ENCODE peak calls at places on chromosomes 16 and 17, in five cellular contexts. T is heart right ventricle, G is NB4, C is cardiac fibroblast, V is astrocyte of the cerebellum. X is an unnamed sample.

GRCh38 chr17:76623271-76624146 is 20.0 kb downstream of the ST6GALNAC1 start:
- DNase-seq in T (peak), G (peak), C (peak), V (peak), X (no peak)

GRCh38 chr16:82044585-82044911 is 9.5 kb downstream of the HSD17B2 start:
- DNase-seq in T (no peak), G (no peak), C (no peak), V (no peak), X (no peak)

GRCh38 chr17:45101546-45101882 is 30.8 kb downstream of the PLCD3 start:
- DNase-seq in T (no peak), G (no peak), C (no peak), V (no peak), X (no peak)

GRCh38 chr16:86621966-86622365 is 43.6 kb downstream of the FOXL1 start:
- DNase-seq in T (no peak), G (no peak), C (no peak), V (no peak), X (no peak)

GRCh38 chr16:66412182-66412581 is 14.9 kb upstream of the BEAN1 start:
- DNase-seq in T (no peak), G (no peak), C (no peak), V (no peak), X (no peak)

GRCh38 chr16:57592591-57593003 is 35.8 kb upstream of the ADGRG1 start:
- DNase-seq in T (no peak), G (peak), C (no peak), V (no peak), X (no peak)

GRCh38 chr17:52148969-52149351 is 9.6 kb downstream of the CA10 start:
- DNase-seq in T (no peak), G (no peak), C (no peak), V (no peak), X (no peak)

GRCh38 chr17:50264263-50265113 is 9.8 kb upstream of the TMEM92 start:
- DNase-seq in T (no peak), G (no peak), C (no peak), V (no peak), X (no peak)

GRCh38 chr16:25988089-25988488 is 296.3 kb downstream of the HS3ST4 start:
- DNase-seq in T (no peak), G (no peak), C (no peak), V (no peak), X (no peak)

GRCh38 chr17:4232168-4232813 is 31.5 kb downstream of the ANKFY1 start:
- DNase-seq in T (no peak), G (peak), C (peak), V (peak), X (no peak)

GRCh38 chr16:49969356-49970030 is 55.5 kb upstream of the CNEP1R1 start:
- DNase-seq in T (no peak), G (no peak), C (peak), V (no peak), X (no peak)

GRCh38 chr17:66354472-66354871 is 52.1 kb downstream of the PRKCA start:
- DNase-seq in T (no peak), G (no peak), C (no peak), V (no peak), X (no peak)

GRCh38 chr17:66355510-66355909 is 53.1 kb downstream of the PRKCA start:
- DNase-seq in T (no peak), G (no peak), C (no peak), V (no peak), X (no peak)

GRCh38 chr17:66354981-66355380 is 52.6 kb downstream of the PRKCA start:
- DNase-seq in T (no peak), G (no peak), C (peak), V (no peak), X (no peak)

GRCh38 chr17:66359351-66359750 is 56.9 kb downstream of the PRKCA start:
- DNase-seq in T (no peak), G (no peak), C (no peak), V (no peak), X (no peak)

DNA sequence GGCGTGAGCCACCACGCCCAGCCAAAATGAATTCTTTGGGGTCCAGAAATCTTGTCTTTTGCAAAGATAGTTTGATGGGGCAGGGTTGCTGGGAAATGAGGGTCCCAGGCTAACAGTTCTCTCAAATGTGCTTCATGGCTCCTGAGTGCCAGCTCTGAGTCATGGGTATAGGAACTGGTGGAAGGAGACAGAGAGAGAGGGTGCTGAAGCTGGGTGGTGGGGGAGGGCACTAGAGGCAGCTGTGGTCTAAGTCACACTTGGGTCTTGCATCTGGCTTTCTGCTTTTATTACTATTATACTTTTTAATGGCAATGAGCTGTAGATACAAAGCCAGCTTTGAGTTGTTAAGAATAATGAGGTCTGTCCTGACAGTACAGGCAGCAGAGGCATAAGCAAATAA is 54.6 kb downstream of the PRKCA start:
- DNase-seq in T (no peak), G (peak), C (no peak), V (no peak), X (no peak)
- TF ChIP-seq CTCF in T (no peak), G (no peak), C (no peak), V (no peak), X (no peak)

DNA sequence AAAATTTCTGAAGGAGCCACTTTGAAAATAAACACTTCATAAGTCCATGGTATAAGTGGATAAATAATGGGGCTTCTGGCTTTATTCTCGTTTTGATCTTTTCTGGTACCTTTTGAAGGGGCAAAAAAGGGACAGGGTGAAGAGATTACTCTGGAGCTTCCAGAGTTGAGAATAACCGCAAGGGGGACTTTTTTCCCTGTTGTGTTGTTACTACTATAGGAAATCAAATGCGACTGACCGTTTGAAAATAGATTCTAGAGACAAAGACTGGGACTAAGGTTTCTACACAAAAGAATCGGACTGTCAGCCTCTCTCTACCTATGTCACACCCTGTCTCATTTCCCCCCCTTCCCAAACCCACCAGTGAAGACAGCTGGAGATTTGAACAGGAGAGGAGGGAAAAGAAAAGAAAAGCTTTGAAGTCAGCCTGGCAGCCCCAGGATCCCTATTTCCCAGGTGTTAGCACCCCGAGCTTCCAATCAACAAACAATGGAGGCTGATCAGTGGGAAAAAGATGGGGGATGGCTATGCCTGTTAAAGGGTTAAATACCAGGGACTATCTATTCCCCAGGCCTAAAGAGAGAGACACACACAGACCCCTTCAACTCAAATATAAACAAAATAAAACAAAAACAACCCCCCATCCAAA is 8.3 kb downstream of the HOXB4 start:
- DNase-seq in T (no peak), G (no peak), C (no peak), V (no peak), X (no peak)
- H3K4me3 ChIP-seq in T (no peak), G (no peak), C (no peak), V (peak), X (peak)

DNA sequence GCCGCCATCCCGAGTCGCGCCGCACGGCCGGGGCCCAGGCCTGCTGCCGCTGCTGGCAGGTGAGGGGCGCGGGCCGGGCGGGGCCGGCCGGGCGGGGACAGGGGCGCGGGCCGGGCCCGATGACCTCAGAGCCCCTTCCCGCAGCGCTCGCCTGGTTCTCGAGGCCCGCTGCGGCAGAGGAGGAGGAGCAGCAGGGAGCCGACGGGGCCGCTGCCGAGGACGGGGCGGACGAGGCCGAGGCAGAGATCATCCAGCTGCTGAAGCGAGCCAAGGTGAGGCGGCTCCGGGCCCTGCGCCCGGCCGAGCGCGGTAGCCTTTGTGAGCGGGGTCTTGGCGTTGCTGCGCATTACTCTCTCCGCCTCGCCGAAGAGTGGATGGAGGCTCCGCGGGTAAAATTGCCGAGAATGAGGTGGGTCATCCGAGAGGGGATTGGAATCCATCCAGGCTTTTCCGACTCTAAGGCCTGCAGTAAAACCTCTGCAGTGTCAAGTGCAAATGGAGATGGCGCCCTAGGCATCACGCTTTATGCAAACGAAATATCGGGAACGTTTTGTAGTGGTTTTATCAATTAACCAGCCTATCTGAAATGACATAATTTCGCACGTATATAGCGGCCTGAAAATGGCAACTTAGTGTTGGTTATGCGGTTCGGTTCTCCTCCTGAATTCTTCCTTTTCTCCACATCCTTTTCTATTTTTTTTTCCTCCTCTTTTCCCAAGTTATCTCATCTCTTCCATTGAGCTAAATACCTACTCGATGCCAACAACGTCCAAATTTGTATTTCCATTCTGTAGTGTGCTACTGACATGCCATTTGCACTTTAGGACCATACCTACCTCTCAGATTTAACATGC is 577 bp downstream of the TTC19 start:
- DNase-seq in T (peak), G (peak), C (peak), V (no peak), X (no peak)
- TF ChIP-seq CTCF in T (no peak), G (peak), C (no peak), V (no peak), X (no peak)

GRCh38 chr17:81285894-81286293 is 9.2 kb downstream of the SLC38A10 start:
- DNase-seq in T (no peak), G (no peak), C (no peak), V (no peak), X (no peak)
- H3K4me3 ChIP-seq in T (peak), G (peak), C (no peak), V (no peak), X (no peak)

DNA sequence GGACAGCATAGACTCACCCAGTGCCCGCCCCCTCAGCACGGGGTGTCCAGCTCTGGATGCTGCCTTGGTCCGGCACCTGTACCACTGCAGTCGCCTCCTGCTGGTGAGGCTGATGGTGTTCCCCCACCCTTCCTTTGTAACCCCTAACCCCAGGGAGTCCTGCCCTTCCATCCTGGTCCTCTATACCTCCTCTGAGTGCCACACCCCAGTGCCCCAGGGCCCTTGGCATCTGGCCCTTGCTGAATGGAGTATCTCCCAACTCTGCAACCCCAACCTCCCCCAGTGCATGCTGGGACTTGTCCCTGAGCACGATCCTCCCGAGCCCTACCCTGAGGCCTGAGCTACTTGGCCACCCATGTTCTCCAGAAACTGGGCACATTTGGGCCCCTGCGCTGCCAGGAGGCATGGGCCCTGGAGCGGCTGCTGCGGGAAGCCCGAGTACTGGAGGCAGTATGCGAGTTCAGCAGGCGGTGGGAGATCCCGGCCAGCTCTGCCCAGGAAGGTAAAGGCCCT is 15.8 kb downstream of the RIPOR1 start:
- DNase-seq in T (no peak), G (no peak), C (no peak), V (no peak), X (no peak)
- TF ChIP-seq CTCF in T (no peak), G (peak), C (peak), V (no peak), X (no peak)

GRCh38 chr17:57609125-57609877 is 135.8 kb downstream of the CCDC182 start:
- DNase-seq in T (no peak), G (no peak), C (no peak), V (no peak), X (no peak)

GRCh38 chr17:57607553-57608120 is 137.5 kb downstream of the CCDC182 start:
- DNase-seq in T (no peak), G (no peak), C (no peak), V (no peak), X (no peak)

GRCh38 chr17:57606111-57606875 is 138.8 kb downstream of the CCDC182 start:
- DNase-seq in T (no peak), G (no peak), C (no peak), V (no peak), X (no peak)

GRCh38 chr17:57609878-57610270 is 135.2 kb downstream of the CCDC182 start:
- DNase-seq in T (no peak), G (no peak), C (no peak), V (no peak), X (no peak)

GRCh38 chr17:57608369-57609124 is 136.6 kb downstream of the CCDC182 start:
- DNase-seq in T (no peak), G (no peak), C (no peak), V (no peak), X (no peak)
- H3K4me3 ChIP-seq in T (no peak), G (no peak), C (no peak), V (no peak), X (no peak)

GRCh38 chr17:19718613-19719364 is 2.4 kb upstream of the SLC47A2 start:
- DNase-seq in T (no peak), G (peak), C (no peak), V (no peak), X (no peak)
- TF ChIP-seq CTCF in T (no peak), G (peak), C (no peak), V (no peak), X (peak)

GRCh38 chr17:74838275-74838674 is 21.4 kb downstream of the GRIN2C start:
- DNase-seq in T (no peak), G (no peak), C (no peak), V (no peak), X (no peak)

GRCh38 chr17:74842146-74842598 is 17.5 kb downstream of the GRIN2C start:
- DNase-seq in T (no peak), G (no peak), C (no peak), V (no peak), X (no peak)

GRCh38 chr17:74840500-74840899 is 19.2 kb downstream of the GRIN2C start:
- DNase-seq in T (no peak), G (no peak), C (no peak), V (no peak), X (no peak)

GRCh38 chr17:74840989-74841666 is 18.6 kb downstream of the GRIN2C start:
- DNase-seq in T (peak), G (peak), C (peak), V (no peak), X (no peak)

GRCh38 chr17:74839955-74840354 is 19.7 kb downstream of the GRIN2C start:
- DNase-seq in T (no peak), G (no peak), C (no peak), V (no peak), X (no peak)
- H3K4me3 ChIP-seq in T (no peak), G (no peak), C (no peak), V (no peak), X (no peak)